ENCODE peak calls at places on chromosomes 7 and 10, in four cellular contexts. K is left lung, S is AG04450, V is IMR-90. E is an unnamed sample.

GRCh38 chr10:94571528-94571927 is 25.9 kb downstream of the HELLS start:
- DNase-seq in K (no peak), S (no peak), V (peak; percentile 58), E (peak; percentile 3)

GRCh38 chr7:102270176-102270887 is 16.3 kb upstream of the SH2B2 start:
- DNase-seq in K (no peak), S (no peak), V (no peak), E (no peak)

GRCh38 chr7:26729150-26729772 is 135.1 kb downstream of the SKAP2 start:
- DNase-seq in K (no peak), S (no peak), V (no peak), E (no peak)

GRCh38 chr7:55177068-55177530 is 158.3 kb downstream of the EGFR start:
- DNase-seq in K (no peak), S (no peak), V (no peak), E (no peak)

GRCh38 chr10:4059471-4060138 is 274.6 kb upstream of the KLF6 start:
- DNase-seq in K (no peak), S (no peak), V (no peak), E (no peak)

GRCh38 chr10:26437637-26438461 is at the start of gene APBB1IP:
- DNase-seq in K (peak; percentile 98), S (no peak), V (no peak), E (no peak)

GRCh38 chr7:24922099-24922773 is 57.7 kb downstream of the OSBPL3 start:
- DNase-seq in K (no peak), S (no peak), V (no peak), E (no peak)

GRCh38 chr7:73739387-73739767 is 775 bp upstream of the ABHD11 start:
- DNase-seq in K (no peak), S (no peak), V (no peak), E (no peak)

GRCh38 chr10:131070856-131071255 is 240.7 kb downstream of the TCERG1L start:
- DNase-seq in K (peak; percentile 63), S (no peak), V (no peak), E (no peak)

GRCh38 chr7:109868215-109868614 is 1222.7 kb upstream of the LRRN3 start:
- DNase-seq in K (no peak), S (no peak), V (no peak), E (no peak)

GRCh38 chr7:2071133-2071832 is 161.5 kb downstream of the MAD1L1 start:
- DNase-seq in K (no peak), S (no peak), V (no peak), E (no peak)

GRCh38 chr7:129790136-129790535 is 162.6 kb downstream of the UBE2H start:
- DNase-seq in K (no peak), S (no peak), V (peak; percentile 67), E (no peak)

GRCh38 chr10:5447611-5448071 is 35.3 kb downstream of the NET1 start:
- DNase-seq in K (no peak), S (no peak), V (peak; percentile 14), E (no peak)

GRCh38 chr10:5446390-5446926 is 34.1 kb downstream of the NET1 start:
- DNase-seq in K (peak; percentile 97), S (peak; percentile 54), V (peak; percentile 84), E (peak; percentile 82)

GRCh38 chr10:5448333-5449048 is 36.1 kb downstream of the NET1 start:
- DNase-seq in K (no peak), S (no peak), V (no peak), E (no peak)

GRCh38 chr10:5445006-5445405 is 32.6 kb downstream of the NET1 start:
- DNase-seq in K (no peak), S (no peak), V (no peak), E (no peak)

DNA sequence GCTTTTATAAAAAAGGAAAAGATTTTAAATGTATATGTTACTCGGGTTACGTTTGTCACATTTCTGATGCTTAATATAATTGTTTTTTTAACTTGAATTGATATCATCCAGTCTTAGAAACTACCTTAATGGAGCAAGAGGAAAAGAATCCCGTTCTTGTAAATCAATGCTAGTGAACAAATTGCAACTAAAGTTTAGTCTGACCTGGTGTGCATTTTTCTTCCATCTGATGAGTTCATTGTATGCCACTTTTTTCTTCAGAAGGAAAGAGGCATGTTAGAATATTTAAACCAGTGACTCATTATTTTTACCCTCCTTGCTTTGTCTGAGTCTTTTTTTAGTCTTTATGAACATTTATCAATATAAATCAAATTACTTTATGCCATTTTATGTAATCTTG is 34.7 kb downstream of the NET1 start:
- DNase-seq in K (no peak), S (no peak), V (peak; percentile 46), E (no peak)
- H3K27ac ChIP-seq in K (peak overlapping the region; percentile 67), S (no peak overlapping the region), V (peak overlapping the region; percentile 31), E (peak overlapping the region; percentile 31)

GRCh38 chr7:94655884-94656657 is at the start of gene SGCE:
- DNase-seq in K (peak; percentile 85), S (peak; percentile 50), V (peak; percentile 71), E (peak; percentile 61)
- TF ChIP-seq CTCF in K (peak; percentile 53), S (peak; percentile 56), V (peak; percentile 57), E (peak; percentile 70)

GRCh38 chr7:131556055-131556911 is at the start of gene PODXL:
- DNase-seq in K (peak; percentile 92), S (no peak), V (peak; percentile 17), E (no peak)

GRCh38 chr7:131552053-131552452 is 4.4 kb downstream of the PODXL start:
- DNase-seq in K (no peak), S (no peak), V (no peak), E (no peak)

GRCh38 chr7:131554880-131555516 is 1.4 kb downstream of the PODXL start:
- DNase-seq in K (no peak), S (no peak), V (no peak), E (no peak)

GRCh38 chr7:131555565-131556054 is 818 bp downstream of the PODXL start:
- DNase-seq in K (no peak), S (no peak), V (no peak), E (no peak)

DNA sequence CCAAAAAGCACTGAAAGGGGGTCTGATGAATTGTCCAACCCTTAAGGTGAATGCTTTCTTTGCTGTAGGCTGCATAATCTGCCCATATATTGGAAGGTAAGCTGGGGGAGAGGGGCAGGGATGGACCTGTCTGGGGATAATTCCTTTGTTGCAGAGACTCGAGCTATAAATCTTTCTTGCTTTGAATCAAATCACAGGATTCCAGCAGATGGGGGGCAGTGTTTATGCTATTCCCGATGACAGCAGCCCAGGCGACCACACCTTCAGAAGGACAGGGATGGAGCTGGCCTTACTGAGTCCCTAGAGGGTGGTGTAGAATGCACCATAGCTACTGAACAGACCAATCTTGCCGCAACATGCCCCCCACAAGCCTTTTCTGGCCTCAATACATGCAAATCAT is 2.5 kb downstream of the PODXL start:
- DNase-seq in K (no peak), S (no peak), V (no peak), E (no peak)
- H3K4me3 ChIP-seq in K (peak overlapping the region; percentile 66), S (no peak overlapping the region), V (no peak overlapping the region), E (peak overlapping the region; percentile 60)

DNA sequence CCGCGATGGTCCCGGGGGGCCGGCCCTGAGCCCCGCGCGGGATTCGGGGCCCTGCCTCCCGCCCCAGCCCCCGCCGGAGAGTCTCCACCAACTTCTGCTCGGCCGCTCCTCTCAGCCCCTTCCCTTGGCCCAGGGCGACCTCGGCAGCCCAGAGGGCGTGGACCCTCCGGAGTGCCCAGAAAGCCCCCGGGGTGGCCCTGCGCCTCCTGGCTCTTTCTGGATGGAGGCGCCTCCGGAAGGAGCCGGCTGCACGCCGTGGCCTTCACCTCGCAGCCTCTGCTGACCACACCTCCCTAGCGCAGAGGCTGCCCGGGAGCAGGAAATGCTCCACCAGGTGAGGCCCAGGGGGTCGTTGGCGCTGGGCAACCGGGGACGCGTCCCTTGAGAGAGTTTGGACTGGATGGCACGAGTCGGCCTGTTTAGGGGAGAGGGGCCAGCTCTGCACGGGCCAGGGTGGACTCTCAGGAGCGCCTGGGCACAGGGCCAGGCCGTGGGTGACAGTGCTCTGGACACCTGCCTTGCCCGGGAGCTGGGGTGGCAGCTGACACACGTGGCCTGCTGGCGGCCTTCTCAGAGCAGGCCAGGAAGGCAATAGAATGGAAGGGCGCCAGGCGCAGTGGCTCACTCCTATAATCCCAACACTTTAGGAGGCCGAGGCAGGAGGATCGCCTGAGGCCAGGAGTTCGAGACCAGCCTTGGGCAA is 594 bp downstream of the ZNF853 start:
- DNase-seq in K (peak; percentile 79), S (no peak), V (no peak), E (no peak)
- H3K27ac ChIP-seq in K (no peak overlapping the region), S (no peak overlapping the region), V (no peak overlapping the region), E (no peak overlapping the region)

DNA sequence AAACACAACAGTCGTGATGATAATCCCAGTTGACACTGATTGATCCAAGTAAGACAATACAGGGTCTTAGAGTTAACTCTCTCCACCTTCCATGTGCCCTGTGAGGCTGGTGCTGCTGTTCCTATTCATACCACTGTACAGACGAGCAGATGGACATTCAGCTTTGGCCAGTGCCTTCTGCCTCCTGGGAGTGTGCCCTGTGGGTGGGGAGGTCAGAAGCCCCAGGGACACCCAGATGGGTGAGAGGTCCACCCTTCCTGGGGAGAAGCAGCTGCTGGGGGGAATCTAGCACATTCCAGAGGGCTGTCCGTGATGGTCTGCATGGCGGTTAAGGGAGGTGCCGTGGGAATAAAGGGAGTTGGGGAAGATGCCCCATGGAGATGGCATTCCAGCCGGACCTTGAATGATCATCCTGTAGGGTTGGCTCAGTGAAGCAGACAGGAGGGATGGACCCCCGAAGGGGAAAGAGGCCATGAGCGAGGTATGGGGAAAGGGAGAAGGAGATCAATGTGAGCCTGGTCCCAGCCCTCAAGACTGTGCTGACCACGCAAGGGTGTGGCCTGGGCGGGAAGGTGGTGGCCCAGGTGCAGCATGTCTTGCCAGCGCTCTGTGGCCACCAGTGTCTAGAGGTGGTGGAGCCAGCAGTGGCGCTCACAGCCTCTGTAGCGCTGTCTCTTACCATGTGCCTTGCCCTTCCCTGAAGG is 74.0 kb downstream of the ADCY1 start:
- DNase-seq in K (no peak), S (no peak), V (no peak), E (no peak)
- TF ChIP-seq CTCF in K (no peak), S (no peak), V (no peak), E (no peak)

DNA sequence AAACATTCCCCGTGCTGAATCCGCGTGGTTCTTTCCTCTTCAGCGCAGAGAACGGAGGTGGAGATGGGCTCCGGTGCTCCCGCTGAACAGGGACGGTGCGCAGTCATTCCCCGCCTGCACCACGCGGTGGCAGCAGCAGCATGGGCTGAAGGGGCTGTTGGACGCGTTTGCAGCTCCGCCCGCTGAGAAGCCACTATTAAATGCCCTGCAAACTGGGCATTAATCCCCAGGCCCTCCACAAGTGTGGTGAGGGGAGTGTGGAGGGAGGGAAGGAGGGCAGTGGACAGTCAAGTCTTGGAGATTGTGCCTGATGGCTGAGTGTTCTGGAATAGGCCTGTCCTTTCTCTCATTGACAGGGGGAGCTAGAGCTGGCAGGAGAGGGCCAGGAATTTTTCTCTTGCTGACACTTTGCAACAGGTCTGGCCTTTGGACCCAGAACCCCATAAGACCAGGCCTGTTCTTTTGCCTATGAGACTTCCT is 240.2 kb upstream of the INHBA start:
- DNase-seq in K (peak; percentile 95), S (peak; percentile 52), V (peak; percentile 79), E (peak; percentile 74)
- H3K4me3 ChIP-seq in K (peak overlapping the region; percentile 3), S (peak overlapping the region; percentile 53), V (peak overlapping the region; percentile 23), E (peak overlapping the region; percentile 50)

GRCh38 chr7:143013897-143014296 is 13.0 kb downstream of the OR9A2 start:
- DNase-seq in K (no peak), S (peak; percentile 16), V (peak; percentile 53), E (peak; percentile 56)

GRCh38 chr7:143012409-143012808 is 14.5 kb downstream of the OR9A2 start:
- DNase-seq in K (no peak), S (no peak), V (no peak), E (no peak)

GRCh38 chr7:143015102-143015501 is 11.8 kb downstream of the OR9A2 start:
- DNase-seq in K (no peak), S (no peak), V (no peak), E (no peak)

GRCh38 chr7:143012001-143012400 is 14.9 kb downstream of the OR9A2 start:
- DNase-seq in K (no peak), S (no peak), V (no peak), E (no peak)

GRCh38 chr7:143013473-143013872 is 13.5 kb downstream of the OR9A2 start:
- DNase-seq in K (no peak), S (no peak), V (no peak), E (no peak)
- H3K27ac ChIP-seq in K (no peak overlapping the region), S (no peak overlapping the region), V (no peak overlapping the region), E (peak overlapping the region; percentile 6)